ENCODE peak calls at places on chromosomes 1 and 21, in four cellular contexts. One of them, this sample, is unnamed.

GRCh38 chr21:40620386-40621145 is 226.4 kb downstream of the DSCAM start:
- DNase-seq in mesothelial cell of epicardium: no peak
- DNase-seq in AG04449: no peak
- DNase-seq in SK-N-SH: no peak
- DNase-seq in this sample: no peak

GRCh38 chr1:180041587-180041986 is 87.0 kb downstream of the CEP350 start:
- DNase-seq in mesothelial cell of epicardium: no peak
- DNase-seq in AG04449: no peak
- DNase-seq in SK-N-SH: no peak
- DNase-seq in this sample: no peak

GRCh38 chr21:44686000-44686781 is 4.2 kb upstream of the KRTAP12-1 start:
- DNase-seq in mesothelial cell of epicardium: no peak
- DNase-seq in AG04449: no peak
- DNase-seq in SK-N-SH: no peak
- DNase-seq in this sample: no peak

GRCh38 chr1:147726161-147726560 is 34.2 kb downstream of the GJA5 start:
- DNase-seq in mesothelial cell of epicardium: no peak
- DNase-seq in AG04449: no peak
- DNase-seq in SK-N-SH: no peak
- DNase-seq in this sample: no peak

GRCh38 chr1:244712669-244713068 is 59.7 kb downstream of the DESI2 start:
- DNase-seq in mesothelial cell of epicardium: no peak
- DNase-seq in AG04449: no peak
- DNase-seq in SK-N-SH: no peak
- DNase-seq in this sample: no peak

GRCh38 chr1:154806333-154806732 is 63.7 kb downstream of the KCNN3 start:
- DNase-seq in mesothelial cell of epicardium: no peak
- DNase-seq in AG04449: no peak
- DNase-seq in SK-N-SH: peak
- DNase-seq in this sample: no peak

GRCh38 chr1:214329456-214330220 is 48.7 kb downstream of the SMYD2 start:
- DNase-seq in mesothelial cell of epicardium: no peak
- DNase-seq in AG04449: no peak
- DNase-seq in SK-N-SH: no peak
- DNase-seq in this sample: no peak

GRCh38 chr1:230306158-230306557 is 120.0 kb downstream of the PGBD5 start:
- DNase-seq in mesothelial cell of epicardium: no peak
- DNase-seq in AG04449: no peak
- DNase-seq in SK-N-SH: no peak
- DNase-seq in this sample: no peak

GRCh38 chr1:12314328-12314903 is 84.6 kb downstream of the VPS13D start:
- DNase-seq in mesothelial cell of epicardium: no peak
- DNase-seq in AG04449: no peak
- DNase-seq in SK-N-SH: peak
- DNase-seq in this sample: no peak

GRCh38 chr1:198761859-198762616 is 123.2 kb downstream of the PTPRC start:
- DNase-seq in mesothelial cell of epicardium: no peak
- DNase-seq in AG04449: no peak
- DNase-seq in SK-N-SH: no peak
- DNase-seq in this sample: no peak

GRCh38 chr1:198265073-198265661 is 108.4 kb downstream of the NEK7 start:
- DNase-seq in mesothelial cell of epicardium: no peak
- DNase-seq in AG04449: no peak
- DNase-seq in SK-N-SH: no peak
- DNase-seq in this sample: no peak

GRCh38 chr1:186295980-186296379 is 79.1 kb downstream of the TPR start:
- DNase-seq in mesothelial cell of epicardium: no peak
- DNase-seq in AG04449: no peak
- DNase-seq in SK-N-SH: no peak
- DNase-seq in this sample: no peak

GRCh38 chr1:202691846-202692245 is 18.4 kb downstream of the SYT2 start:
- DNase-seq in mesothelial cell of epicardium: no peak
- DNase-seq in AG04449: no peak
- DNase-seq in SK-N-SH: peak
- DNase-seq in this sample: no peak

GRCh38 chr1:16614361-16615252 is 1.2 kb upstream of the NBPF1 start:
- DNase-seq in mesothelial cell of epicardium: no peak
- DNase-seq in AG04449: no peak
- DNase-seq in SK-N-SH: peak
- DNase-seq in this sample: peak

GRCh38 chr1:52204696-52205095 is 62.8 kb downstream of the ZFYVE9 start:
- DNase-seq in mesothelial cell of epicardium: no peak
- DNase-seq in AG04449: no peak
- DNase-seq in SK-N-SH: no peak
- DNase-seq in this sample: no peak

GRCh38 chr1:13538832-13539231 is 25.0 kb upstream of the LRRC38 start:
- DNase-seq in mesothelial cell of epicardium: no peak
- DNase-seq in AG04449: no peak
- DNase-seq in SK-N-SH: no peak
- DNase-seq in this sample: no peak

GRCh38 chr1:230335861-230336549 is 90.1 kb downstream of the PGBD5 start:
- DNase-seq in mesothelial cell of epicardium: no peak
- DNase-seq in AG04449: no peak
- DNase-seq in SK-N-SH: no peak
- DNase-seq in this sample: no peak

GRCh38 chr1:154629160-154630073 is 21.4 kb upstream of the ADAR start:
- DNase-seq in mesothelial cell of epicardium: no peak
- DNase-seq in AG04449: no peak
- DNase-seq in SK-N-SH: no peak
- DNase-seq in this sample: no peak

GRCh38 chr1:159180516-159180915 is 9.1 kb downstream of the CADM3 start:
- DNase-seq in mesothelial cell of epicardium: no peak
- DNase-seq in AG04449: no peak
- DNase-seq in SK-N-SH: no peak
- DNase-seq in this sample: no peak

GRCh38 chr1:166432655-166433054 is 265.9 kb upstream of the FAM78B start:
- DNase-seq in mesothelial cell of epicardium: no peak
- DNase-seq in AG04449: no peak
- DNase-seq in SK-N-SH: no peak
- DNase-seq in this sample: no peak

GRCh38 chr21:23853796-23854379 is 1753.4 kb downstream of the MRPL39 start:
- DNase-seq in mesothelial cell of epicardium: no peak
- DNase-seq in AG04449: no peak
- DNase-seq in SK-N-SH: peak
- DNase-seq in this sample: no peak

GRCh38 chr1:227996187-227996950 is 10.4 kb upstream of the WNT3A start:
- DNase-seq in mesothelial cell of epicardium: no peak
- DNase-seq in AG04449: no peak
- DNase-seq in SK-N-SH: no peak
- DNase-seq in this sample: no peak

GRCh38 chr1:202888204-202888506 is 794 bp downstream of the RABIF start:
- DNase-seq in mesothelial cell of epicardium: no peak
- DNase-seq in AG04449: no peak
- DNase-seq in SK-N-SH: no peak
- DNase-seq in this sample: no peak

GRCh38 chr1:205528887-205529825 is 24.7 kb downstream of the CDK18 start:
- DNase-seq in mesothelial cell of epicardium: peak
- DNase-seq in AG04449: no peak
- DNase-seq in SK-N-SH: peak
- DNase-seq in this sample: peak

GRCh38 chr1:173429517-173430477 is 47.3 kb upstream of the PRDX6 start:
- DNase-seq in mesothelial cell of epicardium: peak
- DNase-seq in AG04449: peak
- DNase-seq in SK-N-SH: no peak
- DNase-seq in this sample: peak

GRCh38 chr1:22805672-22806038 is 95.0 kb downstream of the EPHB2 start:
- DNase-seq in mesothelial cell of epicardium: no peak
- DNase-seq in AG04449: no peak
- DNase-seq in SK-N-SH: no peak
- DNase-seq in this sample: no peak

GRCh38 chr21:37087188-37087587 is 14.1 kb downstream of the TTC3 start:
- DNase-seq in mesothelial cell of epicardium: no peak
- DNase-seq in AG04449: no peak
- DNase-seq in SK-N-SH: no peak
- DNase-seq in this sample: no peak

GRCh38 chr21:36703123-36703522 is 4.2 kb downstream of the SIM2 start:
- DNase-seq in mesothelial cell of epicardium: no peak
- DNase-seq in AG04449: no peak
- DNase-seq in SK-N-SH: no peak
- DNase-seq in this sample: no peak

GRCh38 chr1:216447898-216448568 is 24.8 kb upstream of the USH2A start:
- DNase-seq in mesothelial cell of epicardium: no peak
- DNase-seq in AG04449: no peak
- DNase-seq in SK-N-SH: peak
- DNase-seq in this sample: no peak

GRCh38 chr21:39430016-39430415 is 15.6 kb downstream of the LCA5L start:
- DNase-seq in mesothelial cell of epicardium: no peak
- DNase-seq in AG04449: no peak
- DNase-seq in SK-N-SH: no peak
- DNase-seq in this sample: no peak

GRCh38 chr1:180096584-180097318 is 57.9 kb upstream of the QSOX1 start:
- DNase-seq in mesothelial cell of epicardium: no peak
- DNase-seq in AG04449: no peak
- DNase-seq in SK-N-SH: no peak
- DNase-seq in this sample: no peak

GRCh38 chr1:10639301-10640078 is 157.0 kb downstream of the CASZ1 start:
- DNase-seq in mesothelial cell of epicardium: no peak
- DNase-seq in AG04449: no peak
- DNase-seq in SK-N-SH: peak
- DNase-seq in this sample: no peak

GRCh38 chr1:237910834-237911233 is 20.1 kb upstream of the ZP4 start:
- DNase-seq in mesothelial cell of epicardium: no peak
- DNase-seq in AG04449: no peak
- DNase-seq in SK-N-SH: no peak
- DNase-seq in this sample: no peak

GRCh38 chr1:93255222-93256079 is 74.9 kb downstream of the CCDC18 start:
- DNase-seq in mesothelial cell of epicardium: no peak
- DNase-seq in AG04449: peak
- DNase-seq in SK-N-SH: no peak
- DNase-seq in this sample: no peak

GRCh38 chr1:6351480-6352137 is 42.0 kb downstream of the ACOT7 start:
- DNase-seq in mesothelial cell of epicardium: no peak
- DNase-seq in AG04449: no peak
- DNase-seq in SK-N-SH: no peak
- DNase-seq in this sample: no peak

GRCh38 chr1:235883261-235883927 is 16.7 kb upstream of the LYST start:
- DNase-seq in mesothelial cell of epicardium: no peak
- DNase-seq in AG04449: peak
- DNase-seq in SK-N-SH: peak
- DNase-seq in this sample: peak

DNA sequence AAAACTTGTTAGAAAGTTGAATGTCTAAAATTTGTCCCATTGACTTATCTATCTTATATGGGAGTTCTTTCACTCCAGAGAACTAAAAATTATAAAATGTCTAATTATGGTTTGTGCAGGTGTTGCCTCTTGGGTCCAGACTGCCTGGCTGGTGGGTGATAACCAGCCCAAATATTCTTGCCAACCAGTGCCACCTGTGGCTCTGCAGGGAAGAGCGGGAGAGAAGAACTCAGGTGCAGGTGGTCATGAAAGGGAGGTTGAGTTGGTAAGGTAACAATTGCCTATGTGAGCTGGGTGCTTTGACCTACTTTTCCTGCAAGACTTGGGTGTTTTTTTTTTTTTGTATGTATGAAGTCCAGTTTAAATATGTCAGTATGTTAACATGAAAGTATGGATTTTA is 10.2 kb downstream of the RPS6KC1 start:
- DNase-seq in mesothelial cell of epicardium: no peak
- DNase-seq in AG04449: no peak
- DNase-seq in SK-N-SH: no peak
- DNase-seq in this sample: no peak
- TF ChIP-seq CTCF in mesothelial cell of epicardium: no peak
- TF ChIP-seq CTCF in AG04449: no peak
- TF ChIP-seq CTCF in SK-N-SH: no peak
- TF ChIP-seq CTCF in this sample: no peak

DNA sequence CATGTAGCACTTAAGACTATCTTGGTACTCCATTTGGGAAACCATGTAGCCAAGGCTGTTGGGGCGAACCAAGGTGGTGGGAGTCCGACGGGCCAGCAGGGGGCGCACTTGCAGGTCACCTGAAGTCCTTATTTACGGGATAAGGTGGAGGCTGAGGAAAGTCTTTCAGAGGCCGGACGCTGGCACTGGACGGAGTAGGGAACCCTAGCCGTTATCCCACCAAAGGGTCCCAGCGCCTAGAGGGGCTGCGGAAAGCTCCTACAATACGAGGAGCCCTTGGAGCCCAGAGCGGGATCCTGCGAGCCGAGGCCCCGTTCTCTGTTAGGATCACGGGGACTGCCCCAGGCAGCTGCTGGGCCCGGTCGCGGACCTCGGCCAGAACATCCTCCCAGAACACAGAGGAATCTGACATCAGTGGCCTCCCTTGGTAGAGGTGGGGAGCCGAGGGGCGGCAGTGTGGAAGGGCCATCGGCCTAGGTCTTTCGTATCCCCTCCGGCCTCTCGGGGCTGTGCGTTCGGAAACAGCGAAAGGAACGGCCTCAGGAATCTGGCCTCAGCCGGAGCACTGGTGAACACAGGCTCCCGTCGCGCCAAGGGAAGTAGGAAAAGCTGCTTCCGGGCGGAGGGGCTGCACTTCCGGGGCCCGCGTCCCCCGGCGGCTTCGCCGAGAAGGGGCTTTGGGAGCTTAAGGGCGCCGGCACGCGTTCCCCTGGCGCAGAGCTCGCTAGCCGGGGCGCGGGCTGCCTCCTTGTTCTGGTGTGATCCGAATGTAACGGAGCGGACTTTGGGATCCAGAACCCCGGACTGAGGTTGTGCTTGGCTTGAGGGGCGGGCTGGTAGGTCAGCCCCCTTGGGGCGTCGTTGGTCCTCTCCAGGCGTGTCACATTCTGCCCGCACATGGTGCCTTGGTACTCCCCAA is 29.9 kb upstream of the RPTN start:
- DNase-seq in mesothelial cell of epicardium: no peak
- DNase-seq in AG04449: no peak
- DNase-seq in SK-N-SH: peak
- DNase-seq in this sample: peak
- TF ChIP-seq CTCF in mesothelial cell of epicardium: peak
- TF ChIP-seq CTCF in AG04449: peak
- TF ChIP-seq CTCF in SK-N-SH: peak
- TF ChIP-seq CTCF in this sample: peak

GRCh38 chr1:89630046-89630445 is 2.9 kb upstream of the LRRC8C start:
- DNase-seq in mesothelial cell of epicardium: no peak
- DNase-seq in AG04449: no peak
- DNase-seq in SK-N-SH: no peak
- DNase-seq in this sample: no peak

GRCh38 chr1:89633745-89634625 is 1.1 kb downstream of the LRRC8C start:
- DNase-seq in mesothelial cell of epicardium: no peak
- DNase-seq in AG04449: no peak
- DNase-seq in SK-N-SH: peak
- DNase-seq in this sample: no peak

GRCh38 chr1:89631756-89632155 is 1.2 kb upstream of the LRRC8C start:
- DNase-seq in mesothelial cell of epicardium: no peak
- DNase-seq in AG04449: no peak
- DNase-seq in SK-N-SH: no peak
- DNase-seq in this sample: no peak

GRCh38 chr1:89633103-89633744 is at the start of gene LRRC8C:
- DNase-seq in mesothelial cell of epicardium: no peak
- DNase-seq in AG04449: no peak
- DNase-seq in SK-N-SH: peak
- DNase-seq in this sample: no peak

GRCh38 chr1:89632213-89633102 is 462 bp upstream of the LRRC8C start:
- DNase-seq in mesothelial cell of epicardium: peak
- DNase-seq in AG04449: no peak
- DNase-seq in SK-N-SH: peak
- DNase-seq in this sample: peak
- TF ChIP-seq CTCF in mesothelial cell of epicardium: no peak
- TF ChIP-seq CTCF in AG04449: peak
- TF ChIP-seq CTCF in SK-N-SH: peak
- TF ChIP-seq CTCF in this sample: no peak

GRCh38 chr1:115642168-115643072 is 650 bp downstream of the VANGL1 start:
- DNase-seq in mesothelial cell of epicardium: peak
- DNase-seq in AG04449: no peak
- DNase-seq in SK-N-SH: peak
- DNase-seq in this sample: no peak
- TF ChIP-seq CTCF in mesothelial cell of epicardium: no peak
- TF ChIP-seq CTCF in AG04449: no peak
- TF ChIP-seq CTCF in SK-N-SH: peak
- TF ChIP-seq CTCF in this sample: no peak